ENCODE peak calls at places on chromosome 7, in ten cellular contexts. X is DMS79 treated with DMSO at 0.1 percent for 48 hours; J is GM13976; H is T follicular helper cell; Z is NCI-H1436; U is stimulated activated CD8-positive, alpha-beta memory T cell treated with anti-CD3 and anti-CD28 coated beads, Interleukin-7, amount 100 ng/mL, for 4 hours; K is activated CD8-positive, alpha-beta memory T cell treated with anti-CD3 and anti-CD28 coated beads for 4 hours; Q is activated gamma-delta T cell; C is kidney epithelial cell; G is activated CD4-positive, alpha-beta T cell treated with anti-CD3 and anti-CD28 coated beads for 24 hours. P is an unnamed sample.

GRCh38 chr7:155988421-155988820 is 176.2 kb upstream of the SHH start:
- DNase-seq in J (no peak), H (no peak), X (no peak), Z (no peak), U (no peak), G (no peak), Q (no peak), K (no peak), C (no peak), P (peak)

GRCh38 chr7:108372601-108373000 is 83.6 kb downstream of the NRCAM start:
- DNase-seq in Z (no peak), H (no peak), U (no peak), Q (no peak), J (no peak), C (no peak), K (no peak), X (no peak), G (no peak), P (no peak)

GRCh38 chr7:117018713-117019112 is 65.4 kb downstream of the ST7 start:
- DNase-seq in J (no peak), H (no peak), G (no peak), X (no peak), C (no peak), U (no peak), Z (no peak), Q (no peak), K (no peak), P (no peak)

GRCh38 chr7:95607477-95608010 is 11.2 kb upstream of the PDK4 start:
- DNase-seq in H (no peak), Z (no peak), X (no peak), G (no peak), U (no peak), K (no peak), Q (no peak), J (no peak), C (no peak), P (no peak)

GRCh38 chr7:5692112-5692844 is 89.2 kb downstream of the RNF216 start:
- DNase-seq in K (no peak), G (no peak), Z (no peak), H (no peak), J (no peak), C (peak), Q (no peak), U (no peak), X (no peak), P (peak)

GRCh38 chr7:32892521-32893224 is 1.1 kb upstream of the KBTBD2 start:
- DNase-seq in J (peak), K (no peak), U (no peak), X (peak), Z (peak), Q (no peak), C (no peak), G (peak), H (no peak), P (peak)

GRCh38 chr7:68733219-68734143 is 864.8 kb upstream of the AUTS2 start:
- DNase-seq in U (no peak), Z (no peak), C (no peak), K (no peak), J (no peak), G (no peak), Q (no peak), X (no peak), H (no peak), P (no peak)

GRCh38 chr7:138064856-138065357 is 11.4 kb upstream of the AKR1D1 start:
- DNase-seq in G (no peak), K (no peak), C (peak), J (no peak), Z (no peak), Q (no peak), H (no peak), U (no peak), X (no peak), P (no peak)

GRCh38 chr7:106068986-106069385 is 43.1 kb downstream of the SYPL1 start:
- DNase-seq in H (no peak), U (no peak), K (no peak), Z (no peak), J (no peak), X (no peak), Q (no peak), G (no peak), C (no peak), P (no peak)

GRCh38 chr7:22586806-22587180 is 86.8 kb upstream of the STEAP1B start:
- DNase-seq in Q (no peak), H (no peak), X (no peak), Z (no peak), J (no peak), G (no peak), U (no peak), C (no peak), K (no peak), P (no peak)

GRCh38 chr7:148264933-148265557 is 325.5 kb upstream of the C7orf33 start:
- DNase-seq in K (no peak), H (no peak), Q (no peak), J (peak), X (peak), G (no peak), U (no peak), Z (peak), C (no peak), P (no peak)

GRCh38 chr7:150969483-150969874 is 8.6 kb downstream of the KCNH2 start:
- DNase-seq in J (no peak), G (no peak), Q (no peak), C (no peak), Z (no peak), U (no peak), X (peak), H (no peak), K (no peak), P (no peak)

GRCh38 chr7:116122972-116123595 is 87.3 kb upstream of the TES start:
- DNase-seq in H (no peak), J (peak), X (no peak), G (no peak), Z (peak), K (no peak), U (no peak), C (peak), Q (no peak), P (no peak)

GRCh38 chr7:32163141-32163806 is 93.1 kb upstream of the PDE1C start:
- DNase-seq in Z (no peak), Q (no peak), U (no peak), X (no peak), J (no peak), C (peak), K (no peak), G (no peak), H (no peak), P (no peak)

GRCh38 chr7:1136841-1137516 is 23.0 kb downstream of the ZFAND2A start:
- DNase-seq in U (no peak), H (no peak), X (peak), Z (no peak), C (no peak), J (no peak), Q (no peak), K (no peak), G (no peak), P (peak)

P was measured in cardiac septum.